ENCODE peak calls at places on chromosomes 16 and 17, in nine cellular contexts. One of them, this sample, is unnamed.

GRCh38 chr17:66747561-66748275 is 87.2 kb upstream of the CACNG5 start:
- DNase-seq in Calu3: no peak
- DNase-seq in CD4-positive, alpha-beta T cell: no peak
- DNase-seq in HS-5: peak; percentile 68
- DNase-seq in activated naive CD8-positive, alpha-beta T cell treated with anti-CD3 and anti-CD28 coated beads, Interleukin-2, amount 50 U/mL, for 24 hours: no peak
- DNase-seq in iris pigment epithelial cell: peak; percentile 79
- DNase-seq in GM04504: no peak
- DNase-seq in H7: no peak
- DNase-seq in renal cortical epithelial cell: no peak
- DNase-seq in this sample: peak; percentile 41

GRCh38 chr17:28041844-28042656 is 427 bp upstream of the NLK start:
- DNase-seq in Calu3: no peak
- DNase-seq in CD4-positive, alpha-beta T cell: no peak
- DNase-seq in HS-5: no peak
- DNase-seq in activated naive CD8-positive, alpha-beta T cell treated with anti-CD3 and anti-CD28 coated beads, Interleukin-2, amount 50 U/mL, for 24 hours: no peak
- DNase-seq in iris pigment epithelial cell: peak; percentile 29
- DNase-seq in GM04504: no peak
- DNase-seq in H7: peak; percentile 33
- DNase-seq in renal cortical epithelial cell: peak; percentile 33
- DNase-seq in this sample: no peak

GRCh38 chr17:64300566-64300965 is 37.5 kb upstream of the TEX2 start:
- DNase-seq in Calu3: no peak
- DNase-seq in CD4-positive, alpha-beta T cell: no peak
- DNase-seq in HS-5: no peak
- DNase-seq in activated naive CD8-positive, alpha-beta T cell treated with anti-CD3 and anti-CD28 coated beads, Interleukin-2, amount 50 U/mL, for 24 hours: no peak
- DNase-seq in iris pigment epithelial cell: no peak
- DNase-seq in GM04504: no peak
- DNase-seq in H7: no peak
- DNase-seq in renal cortical epithelial cell: no peak
- DNase-seq in this sample: no peak

GRCh38 chr16:57949595-57950238 is 21.2 kb downstream of the CNGB1 start:
- DNase-seq in Calu3: no peak
- DNase-seq in CD4-positive, alpha-beta T cell: no peak
- DNase-seq in HS-5: no peak
- DNase-seq in activated naive CD8-positive, alpha-beta T cell treated with anti-CD3 and anti-CD28 coated beads, Interleukin-2, amount 50 U/mL, for 24 hours: no peak
- DNase-seq in iris pigment epithelial cell: no peak
- DNase-seq in GM04504: no peak
- DNase-seq in H7: no peak
- DNase-seq in renal cortical epithelial cell: peak; percentile 40
- DNase-seq in this sample: no peak

GRCh38 chr16:58488531-58488930 is 11.4 kb upstream of the NDRG4 start:
- DNase-seq in Calu3: no peak
- DNase-seq in CD4-positive, alpha-beta T cell: no peak
- DNase-seq in HS-5: no peak
- DNase-seq in activated naive CD8-positive, alpha-beta T cell treated with anti-CD3 and anti-CD28 coated beads, Interleukin-2, amount 50 U/mL, for 24 hours: no peak
- DNase-seq in iris pigment epithelial cell: no peak
- DNase-seq in GM04504: no peak
- DNase-seq in H7: no peak
- DNase-seq in renal cortical epithelial cell: no peak
- DNase-seq in this sample: no peak

GRCh38 chr17:65523411-65523810 is 38.0 kb downstream of the AXIN2 start:
- DNase-seq in Calu3: no peak
- DNase-seq in CD4-positive, alpha-beta T cell: no peak
- DNase-seq in HS-5: no peak
- DNase-seq in activated naive CD8-positive, alpha-beta T cell treated with anti-CD3 and anti-CD28 coated beads, Interleukin-2, amount 50 U/mL, for 24 hours: no peak
- DNase-seq in iris pigment epithelial cell: no peak
- DNase-seq in GM04504: no peak
- DNase-seq in H7: no peak
- DNase-seq in renal cortical epithelial cell: no peak
- DNase-seq in this sample: no peak

GRCh38 chr17:12691173-12691572 is 25.5 kb downstream of the MYOCD start:
- DNase-seq in Calu3: no peak
- DNase-seq in CD4-positive, alpha-beta T cell: no peak
- DNase-seq in HS-5: no peak
- DNase-seq in activated naive CD8-positive, alpha-beta T cell treated with anti-CD3 and anti-CD28 coated beads, Interleukin-2, amount 50 U/mL, for 24 hours: no peak
- DNase-seq in iris pigment epithelial cell: peak; percentile 14
- DNase-seq in GM04504: peak; percentile 30
- DNase-seq in H7: no peak
- DNase-seq in renal cortical epithelial cell: no peak
- DNase-seq in this sample: no peak

GRCh38 chr17:77882040-77882439 is 76.5 kb upstream of the TNRC6C start:
- DNase-seq in Calu3: no peak
- DNase-seq in CD4-positive, alpha-beta T cell: no peak
- DNase-seq in HS-5: no peak
- DNase-seq in activated naive CD8-positive, alpha-beta T cell treated with anti-CD3 and anti-CD28 coated beads, Interleukin-2, amount 50 U/mL, for 24 hours: no peak
- DNase-seq in iris pigment epithelial cell: no peak
- DNase-seq in GM04504: no peak
- DNase-seq in H7: no peak
- DNase-seq in renal cortical epithelial cell: no peak
- DNase-seq in this sample: no peak

GRCh38 chr16:71995038-71995437 is 5.2 kb downstream of the PKD1L3 start:
- DNase-seq in Calu3: no peak
- DNase-seq in CD4-positive, alpha-beta T cell: no peak
- DNase-seq in HS-5: no peak
- DNase-seq in activated naive CD8-positive, alpha-beta T cell treated with anti-CD3 and anti-CD28 coated beads, Interleukin-2, amount 50 U/mL, for 24 hours: no peak
- DNase-seq in iris pigment epithelial cell: no peak
- DNase-seq in GM04504: no peak
- DNase-seq in H7: no peak
- DNase-seq in renal cortical epithelial cell: no peak
- DNase-seq in this sample: no peak

GRCh38 chr16:1791943-1792812 is 1.3 kb downstream of the IGFALS start:
- DNase-seq in Calu3: no peak
- DNase-seq in CD4-positive, alpha-beta T cell: no peak
- DNase-seq in HS-5: no peak
- DNase-seq in activated naive CD8-positive, alpha-beta T cell treated with anti-CD3 and anti-CD28 coated beads, Interleukin-2, amount 50 U/mL, for 24 hours: no peak
- DNase-seq in iris pigment epithelial cell: no peak
- DNase-seq in GM04504: no peak
- DNase-seq in H7: peak; percentile 63
- DNase-seq in renal cortical epithelial cell: no peak
- DNase-seq in this sample: no peak

GRCh38 chr16:46884513-46885293 is 541 bp downstream of the GPT2 start:
- DNase-seq in Calu3: no peak
- DNase-seq in CD4-positive, alpha-beta T cell: no peak
- DNase-seq in HS-5: no peak
- DNase-seq in activated naive CD8-positive, alpha-beta T cell treated with anti-CD3 and anti-CD28 coated beads, Interleukin-2, amount 50 U/mL, for 24 hours: peak; percentile 19
- DNase-seq in iris pigment epithelial cell: peak; percentile 35
- DNase-seq in GM04504: no peak
- DNase-seq in H7: peak; percentile 70
- DNase-seq in renal cortical epithelial cell: no peak
- DNase-seq in this sample: no peak

GRCh38 chr16:57592591-57593003 is 35.8 kb upstream of the ADGRG1 start:
- DNase-seq in Calu3: no peak
- DNase-seq in CD4-positive, alpha-beta T cell: peak; percentile 59
- DNase-seq in HS-5: no peak
- DNase-seq in activated naive CD8-positive, alpha-beta T cell treated with anti-CD3 and anti-CD28 coated beads, Interleukin-2, amount 50 U/mL, for 24 hours: peak; percentile 75
- DNase-seq in iris pigment epithelial cell: no peak
- DNase-seq in GM04504: no peak
- DNase-seq in H7: no peak
- DNase-seq in renal cortical epithelial cell: no peak
- DNase-seq in this sample: no peak

GRCh38 chr17:30551666-30552339 is 74.6 kb downstream of the GOSR1 start:
- DNase-seq in Calu3: no peak
- DNase-seq in CD4-positive, alpha-beta T cell: no peak
- DNase-seq in HS-5: no peak
- DNase-seq in activated naive CD8-positive, alpha-beta T cell treated with anti-CD3 and anti-CD28 coated beads, Interleukin-2, amount 50 U/mL, for 24 hours: no peak
- DNase-seq in iris pigment epithelial cell: no peak
- DNase-seq in GM04504: no peak
- DNase-seq in H7: no peak
- DNase-seq in renal cortical epithelial cell: no peak
- DNase-seq in this sample: no peak

GRCh38 chr16:55842369-55843104 is 9.6 kb upstream of the CES1 start:
- DNase-seq in Calu3: peak; percentile 47
- DNase-seq in CD4-positive, alpha-beta T cell: no peak
- DNase-seq in HS-5: peak; percentile 5
- DNase-seq in activated naive CD8-positive, alpha-beta T cell treated with anti-CD3 and anti-CD28 coated beads, Interleukin-2, amount 50 U/mL, for 24 hours: peak; percentile 7
- DNase-seq in iris pigment epithelial cell: peak; percentile 40
- DNase-seq in GM04504: peak; percentile 10
- DNase-seq in H7: peak; percentile 75
- DNase-seq in renal cortical epithelial cell: peak; percentile 32
- DNase-seq in this sample: peak; percentile 11

GRCh38 chr16:24015923-24016322 is 180.1 kb downstream of the PRKCB start:
- DNase-seq in Calu3: no peak
- DNase-seq in CD4-positive, alpha-beta T cell: no peak
- DNase-seq in HS-5: no peak
- DNase-seq in activated naive CD8-positive, alpha-beta T cell treated with anti-CD3 and anti-CD28 coated beads, Interleukin-2, amount 50 U/mL, for 24 hours: no peak
- DNase-seq in iris pigment epithelial cell: no peak
- DNase-seq in GM04504: no peak
- DNase-seq in H7: peak; percentile 47
- DNase-seq in renal cortical epithelial cell: no peak
- DNase-seq in this sample: no peak

GRCh38 chr17:15954222-15954621 is 9.3 kb downstream of the ADORA2B start:
- DNase-seq in Calu3: peak; percentile 65
- DNase-seq in CD4-positive, alpha-beta T cell: no peak
- DNase-seq in HS-5: peak; percentile 98
- DNase-seq in activated naive CD8-positive, alpha-beta T cell treated with anti-CD3 and anti-CD28 coated beads, Interleukin-2, amount 50 U/mL, for 24 hours: no peak
- DNase-seq in iris pigment epithelial cell: peak; percentile 77
- DNase-seq in GM04504: peak; percentile 55
- DNase-seq in H7: no peak
- DNase-seq in renal cortical epithelial cell: peak; percentile 90
- DNase-seq in this sample: peak; percentile 41

GRCh38 chr17:78951967-78952551 is 26.9 kb upstream of the TIMP2 start:
- DNase-seq in Calu3: no peak
- DNase-seq in CD4-positive, alpha-beta T cell: no peak
- DNase-seq in HS-5: no peak
- DNase-seq in activated naive CD8-positive, alpha-beta T cell treated with anti-CD3 and anti-CD28 coated beads, Interleukin-2, amount 50 U/mL, for 24 hours: no peak
- DNase-seq in iris pigment epithelial cell: peak; percentile 42
- DNase-seq in GM04504: no peak
- DNase-seq in H7: peak; percentile 57
- DNase-seq in renal cortical epithelial cell: no peak
- DNase-seq in this sample: no peak

GRCh38 chr16:1514507-1514906 is 19.0 kb upstream of the TMEM204 start:
- DNase-seq in Calu3: no peak
- DNase-seq in CD4-positive, alpha-beta T cell: no peak
- DNase-seq in HS-5: no peak
- DNase-seq in activated naive CD8-positive, alpha-beta T cell treated with anti-CD3 and anti-CD28 coated beads, Interleukin-2, amount 50 U/mL, for 24 hours: no peak
- DNase-seq in iris pigment epithelial cell: no peak
- DNase-seq in GM04504: no peak
- DNase-seq in H7: no peak
- DNase-seq in renal cortical epithelial cell: no peak
- DNase-seq in this sample: no peak

GRCh38 chr16:31404353-31405064 is 11.4 kb downstream of the ITGAD start:
- DNase-seq in Calu3: peak; percentile 21
- DNase-seq in CD4-positive, alpha-beta T cell: no peak
- DNase-seq in HS-5: no peak
- DNase-seq in activated naive CD8-positive, alpha-beta T cell treated with anti-CD3 and anti-CD28 coated beads, Interleukin-2, amount 50 U/mL, for 24 hours: no peak
- DNase-seq in iris pigment epithelial cell: peak; percentile 32
- DNase-seq in GM04504: no peak
- DNase-seq in H7: no peak
- DNase-seq in renal cortical epithelial cell: no peak
- DNase-seq in this sample: no peak

GRCh38 chr17:11144358-11145233 is 96.4 kb upstream of the SHISA6 start:
- DNase-seq in Calu3: peak; percentile 7
- DNase-seq in CD4-positive, alpha-beta T cell: no peak
- DNase-seq in HS-5: peak; percentile 5
- DNase-seq in activated naive CD8-positive, alpha-beta T cell treated with anti-CD3 and anti-CD28 coated beads, Interleukin-2, amount 50 U/mL, for 24 hours: no peak
- DNase-seq in iris pigment epithelial cell: peak; percentile 15
- DNase-seq in GM04504: no peak
- DNase-seq in H7: peak; percentile 73
- DNase-seq in renal cortical epithelial cell: peak; percentile 3
- DNase-seq in this sample: no peak

GRCh38 chr17:57603978-57604377 is 141.1 kb downstream of the CCDC182 start:
- DNase-seq in Calu3: peak; percentile 28
- DNase-seq in CD4-positive, alpha-beta T cell: peak; percentile 75
- DNase-seq in HS-5: no peak
- DNase-seq in activated naive CD8-positive, alpha-beta T cell treated with anti-CD3 and anti-CD28 coated beads, Interleukin-2, amount 50 U/mL, for 24 hours: peak; percentile 74
- DNase-seq in iris pigment epithelial cell: no peak
- DNase-seq in GM04504: no peak
- DNase-seq in H7: no peak
- DNase-seq in renal cortical epithelial cell: no peak
- DNase-seq in this sample: no peak

GRCh38 chr17:32514587-32514986 is 27.8 kb downstream of the CDK5R1 start:
- DNase-seq in Calu3: no peak
- DNase-seq in CD4-positive, alpha-beta T cell: no peak
- DNase-seq in HS-5: no peak
- DNase-seq in activated naive CD8-positive, alpha-beta T cell treated with anti-CD3 and anti-CD28 coated beads, Interleukin-2, amount 50 U/mL, for 24 hours: no peak
- DNase-seq in iris pigment epithelial cell: no peak
- DNase-seq in GM04504: no peak
- DNase-seq in H7: no peak
- DNase-seq in renal cortical epithelial cell: no peak
- DNase-seq in this sample: no peak

GRCh38 chr16:75296606-75297005 is 45.2 kb upstream of the BCAR1 start:
- DNase-seq in Calu3: no peak
- DNase-seq in CD4-positive, alpha-beta T cell: no peak
- DNase-seq in HS-5: no peak
- DNase-seq in activated naive CD8-positive, alpha-beta T cell treated with anti-CD3 and anti-CD28 coated beads, Interleukin-2, amount 50 U/mL, for 24 hours: no peak
- DNase-seq in iris pigment epithelial cell: peak; percentile 53
- DNase-seq in GM04504: no peak
- DNase-seq in H7: no peak
- DNase-seq in renal cortical epithelial cell: no peak
- DNase-seq in this sample: no peak

GRCh38 chr17:75981019-75981615 is 2.1 kb downstream of the TEN1 start:
- DNase-seq in Calu3: no peak
- DNase-seq in CD4-positive, alpha-beta T cell: no peak
- DNase-seq in HS-5: no peak
- DNase-seq in activated naive CD8-positive, alpha-beta T cell treated with anti-CD3 and anti-CD28 coated beads, Interleukin-2, amount 50 U/mL, for 24 hours: no peak
- DNase-seq in iris pigment epithelial cell: no peak
- DNase-seq in GM04504: no peak
- DNase-seq in H7: no peak
- DNase-seq in renal cortical epithelial cell: no peak
- DNase-seq in this sample: no peak

GRCh38 chr16:20181386-20181785 is 107.7 kb upstream of the GPR139 start:
- DNase-seq in Calu3: no peak
- DNase-seq in CD4-positive, alpha-beta T cell: no peak
- DNase-seq in HS-5: no peak
- DNase-seq in activated naive CD8-positive, alpha-beta T cell treated with anti-CD3 and anti-CD28 coated beads, Interleukin-2, amount 50 U/mL, for 24 hours: no peak
- DNase-seq in iris pigment epithelial cell: no peak
- DNase-seq in GM04504: no peak
- DNase-seq in H7: no peak
- DNase-seq in renal cortical epithelial cell: peak; percentile 3
- DNase-seq in this sample: no peak

GRCh38 chr17:11935734-11936406 is 61.4 kb downstream of the ZNF18 start:
- DNase-seq in Calu3: peak; percentile 46
- DNase-seq in CD4-positive, alpha-beta T cell: no peak
- DNase-seq in HS-5: no peak
- DNase-seq in activated naive CD8-positive, alpha-beta T cell treated with anti-CD3 and anti-CD28 coated beads, Interleukin-2, amount 50 U/mL, for 24 hours: peak; percentile 36
- DNase-seq in iris pigment epithelial cell: peak; percentile 27
- DNase-seq in GM04504: no peak
- DNase-seq in H7: peak; percentile 74
- DNase-seq in renal cortical epithelial cell: no peak
- DNase-seq in this sample: no peak

GRCh38 chr17:76360461-76360860 is 6.7 kb upstream of the PRPSAP1 start:
- DNase-seq in Calu3: no peak
- DNase-seq in CD4-positive, alpha-beta T cell: no peak
- DNase-seq in HS-5: no peak
- DNase-seq in activated naive CD8-positive, alpha-beta T cell treated with anti-CD3 and anti-CD28 coated beads, Interleukin-2, amount 50 U/mL, for 24 hours: no peak
- DNase-seq in iris pigment epithelial cell: no peak
- DNase-seq in GM04504: no peak
- DNase-seq in H7: no peak
- DNase-seq in renal cortical epithelial cell: no peak
- DNase-seq in this sample: no peak

GRCh38 chr17:78474631-78475146 is 96.2 kb downstream of the PGS1 start:
- DNase-seq in Calu3: no peak
- DNase-seq in CD4-positive, alpha-beta T cell: no peak
- DNase-seq in HS-5: no peak
- DNase-seq in activated naive CD8-positive, alpha-beta T cell treated with anti-CD3 and anti-CD28 coated beads, Interleukin-2, amount 50 U/mL, for 24 hours: peak; percentile 26
- DNase-seq in iris pigment epithelial cell: no peak
- DNase-seq in GM04504: no peak
- DNase-seq in H7: no peak
- DNase-seq in renal cortical epithelial cell: no peak
- DNase-seq in this sample: no peak

GRCh38 chr16:22386976-22387375 is 12.6 kb upstream of the CDR2 start:
- DNase-seq in Calu3: no peak
- DNase-seq in CD4-positive, alpha-beta T cell: no peak
- DNase-seq in HS-5: peak; percentile 93
- DNase-seq in activated naive CD8-positive, alpha-beta T cell treated with anti-CD3 and anti-CD28 coated beads, Interleukin-2, amount 50 U/mL, for 24 hours: no peak
- DNase-seq in iris pigment epithelial cell: peak; percentile 92
- DNase-seq in GM04504: peak; percentile 88
- DNase-seq in H7: no peak
- DNase-seq in renal cortical epithelial cell: peak; percentile 97
- DNase-seq in this sample: peak; percentile 82

This sample was measured in non-pigmented ciliary epithelial cell.